ENCODE peak calls at places on chromosomes 13 and 19, in ten cellular contexts. J is amniotic stem cell, Y is SK-N-DZ, O is Right ventricle myocardium superior, M is cardiac septum, S is A172, E is EH, W is fibroblast of villous mesenchyme, A is GM04503, G is pulmonary artery endothelial cell. V is an unnamed sample.

GRCh38 chr13:74040200-74040599 is 94.0 kb downstream of the KLF12 start:
- DNase-seq in M (no peak), O (peak; percentile 62), A (no peak), Y (peak; percentile 56), G (no peak), W (no peak), S (peak; percentile 51), J (no peak), E (peak; percentile 25), V (peak; percentile 89)

GRCh38 chr13:20101467-20102316 is 59.2 kb downstream of the GJA3 start:
- DNase-seq in M (no peak), J (no peak), W (no peak), Y (peak; percentile 66), O (no peak), S (no peak), G (no peak), E (no peak), A (no peak), V (no peak)

GRCh38 chr13:83839158-83839557 is 43.1 kb downstream of the SLITRK1 start:
- DNase-seq in W (no peak), M (no peak), O (no peak), E (no peak), J (no peak), S (no peak), A (no peak), Y (no peak), G (no peak), V (peak; percentile 54)

GRCh38 chr19:27793128-27793643 is 1419.8 kb downstream of the UQCRFS1 start:
- DNase-seq in M (peak; percentile 83), S (peak; percentile 94), O (peak; percentile 80), J (no peak), G (no peak), E (peak; percentile 88), Y (peak; percentile 85), A (peak; percentile 41), W (peak; percentile 74), V (peak; percentile 90)

GRCh38 chr19:16398530-16399241 is 73.1 kb downstream of the EPS15L1 start:
- DNase-seq in E (no peak), J (no peak), G (peak; percentile 59), S (no peak), O (peak; percentile 29), A (no peak), M (no peak), Y (no peak), W (no peak), V (no peak)

GRCh38 chr13:105202384-105202783 is 1333.1 kb downstream of the EFNB2 start:
- DNase-seq in J (peak; percentile 29), A (no peak), E (peak; percentile 25), O (no peak), Y (peak; percentile 58), G (peak; percentile 11), M (no peak), S (peak; percentile 36), W (peak; percentile 27), V (peak; percentile 56)

GRCh38 chr19:46373573-46374359 is 26.9 kb downstream of the PPP5C start:
- DNase-seq in E (peak; percentile 63), A (no peak), Y (no peak), W (no peak), M (peak; percentile 91), J (peak; percentile 23), O (peak; percentile 89), G (no peak), S (peak; percentile 84), V (peak; percentile 70)

GRCh38 chr19:45824041-45824471 is 8.9 kb upstream of the RSPH6A start:
- DNase-seq in Y (no peak), O (no peak), M (no peak), S (no peak), W (no peak), J (no peak), A (no peak), E (no peak), G (no peak), V (no peak)

GRCh38 chr19:48614436-48615144 is at the start of gene FAM83E:
- DNase-seq in S (no peak), O (no peak), J (no peak), E (no peak), Y (no peak), W (no peak), A (no peak), M (no peak), G (no peak), V (peak; percentile 75)

GRCh38 chr13:98492335-98493034 is 84.4 kb downstream of the STK24 start:
- DNase-seq in O (no peak), E (peak; percentile 62), A (no peak), Y (no peak), M (no peak), J (no peak), S (no peak), G (no peak), W (peak; percentile 60), V (peak; percentile 67)

GRCh38 chr13:29654807-29655547 is 59.5 kb upstream of the SLC7A1 start:
- DNase-seq in M (no peak), W (no peak), E (peak; percentile 96), S (peak; percentile 37), O (no peak), G (no peak), J (no peak), Y (no peak), A (peak; percentile 81), V (no peak)

GRCh38 chr19:4516939-4517300 is 1.4 kb downstream of the PLIN4 start:
- DNase-seq in M (no peak), Y (no peak), A (no peak), W (no peak), J (no peak), S (no peak), O (no peak), E (no peak), G (no peak), V (no peak)

GRCh38 chr13:33671560-33671959 is 146.4 kb upstream of the RFC3 start:
- DNase-seq in M (no peak), G (no peak), S (no peak), W (no peak), J (no peak), A (no peak), E (no peak), Y (no peak), O (no peak), V (no peak)

GRCh38 chr19:35975608-35976214 is 19.3 kb upstream of the SDHAF1 start:
- DNase-seq in M (no peak), W (no peak), G (no peak), S (peak; percentile 38), A (no peak), E (peak; percentile 49), Y (no peak), O (peak; percentile 10), J (no peak), V (peak; percentile 83)

GRCh38 chr19:12834418-12834943 is at the start of gene RTBDN:
- DNase-seq in A (no peak), E (no peak), W (no peak), Y (peak; percentile 70), J (no peak), G (no peak), M (no peak), O (no peak), S (no peak), V (peak; percentile 50)

GRCh38 chr13:59478908-59479307 is 684.8 kb downstream of the DIAPH3 start:
- DNase-seq in J (no peak), E (no peak), W (no peak), Y (no peak), O (no peak), M (no peak), A (no peak), G (no peak), S (no peak), V (peak; percentile 88)

GRCh38 chr13:75579529-75579928 is 29.9 kb downstream of the UCHL3 start:
- DNase-seq in M (no peak), W (no peak), J (no peak), S (no peak), E (no peak), Y (no peak), A (no peak), O (no peak), G (no peak), V (no peak)

V was measured in neural progenitor cell.